ENCODE peak calls at places on chromosomes 11 and 22, in ten cellular contexts. One of them, this sample, is unnamed.

GRCh38 chr22:49446145-49446758 is 381.4 kb downstream of the BRD1 start:
- DNase-seq in spleen: no peak
- DNase-seq in Peyer's patch: peak
- DNase-seq in DND-41: no peak
- DNase-seq in GM06990: no peak
- DNase-seq in cardiac fibroblast: no peak
- DNase-seq in fibroblast of lung: no peak
- DNase-seq in AG09319: no peak
- DNase-seq in RWPE2: no peak
- DNase-seq in fibroblast of mammary gland: no peak
- DNase-seq in this sample: no peak

GRCh38 chr22:47678048-47678447 is 915.6 kb downstream of the TBC1D22A start:
- DNase-seq in cardiac fibroblast: no peak
- DNase-seq in Peyer's patch: no peak
- DNase-seq in fibroblast of lung: no peak
- DNase-seq in DND-41: no peak
- DNase-seq in AG09319: no peak
- DNase-seq in spleen: no peak
- DNase-seq in RWPE2: no peak
- DNase-seq in fibroblast of mammary gland: no peak
- DNase-seq in GM06990: no peak
- DNase-seq in this sample: no peak

GRCh38 chr11:2846056-2846455 is 39.5 kb downstream of the CDKN1C start:
- DNase-seq in cardiac fibroblast: no peak
- DNase-seq in AG09319: no peak
- DNase-seq in fibroblast of lung: no peak
- DNase-seq in spleen: no peak
- DNase-seq in GM06990: no peak
- DNase-seq in fibroblast of mammary gland: no peak
- DNase-seq in DND-41: no peak
- DNase-seq in Peyer's patch: no peak
- DNase-seq in RWPE2: no peak
- DNase-seq in this sample: no peak

GRCh38 chr11:71964641-71965040 is 34.1 kb upstream of the IL18BP start:
- DNase-seq in AG09319: no peak
- DNase-seq in Peyer's patch: no peak
- DNase-seq in DND-41: no peak
- DNase-seq in cardiac fibroblast: no peak
- DNase-seq in GM06990: no peak
- DNase-seq in RWPE2: no peak
- DNase-seq in fibroblast of lung: no peak
- DNase-seq in fibroblast of mammary gland: no peak
- DNase-seq in spleen: no peak
- DNase-seq in this sample: no peak

GRCh38 chr11:73894725-73895335 is 18.0 kb downstream of the PAAF1 start:
- DNase-seq in GM06990: no peak
- DNase-seq in fibroblast of mammary gland: peak
- DNase-seq in Peyer's patch: no peak
- DNase-seq in spleen: no peak
- DNase-seq in fibroblast of lung: peak
- DNase-seq in cardiac fibroblast: no peak
- DNase-seq in AG09319: no peak
- DNase-seq in RWPE2: no peak
- DNase-seq in DND-41: no peak
- DNase-seq in this sample: no peak

GRCh38 chr11:10902301-10902700 is 44.4 kb upstream of the ZBED5 start:
- DNase-seq in cardiac fibroblast: no peak
- DNase-seq in Peyer's patch: no peak
- DNase-seq in AG09319: no peak
- DNase-seq in RWPE2: no peak
- DNase-seq in DND-41: no peak
- DNase-seq in fibroblast of lung: peak
- DNase-seq in spleen: no peak
- DNase-seq in fibroblast of mammary gland: no peak
- DNase-seq in GM06990: no peak
- DNase-seq in this sample: no peak

GRCh38 chr11:24588075-24588474 is 91.2 kb downstream of the LUZP2 start:
- DNase-seq in GM06990: no peak
- DNase-seq in spleen: no peak
- DNase-seq in DND-41: no peak
- DNase-seq in fibroblast of mammary gland: peak
- DNase-seq in fibroblast of lung: peak
- DNase-seq in Peyer's patch: no peak
- DNase-seq in AG09319: no peak
- DNase-seq in cardiac fibroblast: peak
- DNase-seq in RWPE2: no peak
- DNase-seq in this sample: no peak

GRCh38 chr11:76008474-76008873 is 193.5 kb downstream of the UVRAG start:
- DNase-seq in GM06990: no peak
- DNase-seq in DND-41: no peak
- DNase-seq in fibroblast of lung: peak
- DNase-seq in fibroblast of mammary gland: peak
- DNase-seq in Peyer's patch: no peak
- DNase-seq in spleen: no peak
- DNase-seq in cardiac fibroblast: peak
- DNase-seq in AG09319: no peak
- DNase-seq in RWPE2: no peak
- DNase-seq in this sample: no peak

GRCh38 chr11:134742228-134742612 is 330.2 kb upstream of the B3GAT1 start:
- DNase-seq in spleen: peak
- DNase-seq in fibroblast of mammary gland: no peak
- DNase-seq in DND-41: peak
- DNase-seq in GM06990: no peak
- DNase-seq in AG09319: no peak
- DNase-seq in Peyer's patch: no peak
- DNase-seq in fibroblast of lung: peak
- DNase-seq in cardiac fibroblast: peak
- DNase-seq in RWPE2: peak
- DNase-seq in this sample: no peak

GRCh38 chr22:26891431-26891830 is 234.0 kb downstream of the MIAT start:
- DNase-seq in spleen: no peak
- DNase-seq in cardiac fibroblast: no peak
- DNase-seq in AG09319: no peak
- DNase-seq in GM06990: no peak
- DNase-seq in fibroblast of mammary gland: no peak
- DNase-seq in DND-41: no peak
- DNase-seq in fibroblast of lung: no peak
- DNase-seq in RWPE2: no peak
- DNase-seq in Peyer's patch: no peak
- DNase-seq in this sample: no peak

GRCh38 chr11:96152623-96153022 is 190.4 kb downstream of the MAML2 start:
- DNase-seq in DND-41: no peak
- DNase-seq in Peyer's patch: no peak
- DNase-seq in GM06990: no peak
- DNase-seq in AG09319: no peak
- DNase-seq in fibroblast of lung: no peak
- DNase-seq in fibroblast of mammary gland: no peak
- DNase-seq in spleen: no peak
- DNase-seq in cardiac fibroblast: no peak
- DNase-seq in RWPE2: no peak
- DNase-seq in this sample: no peak

GRCh38 chr11:116258821-116259220 is 514.0 kb downstream of the BUD13 start:
- DNase-seq in spleen: no peak
- DNase-seq in DND-41: no peak
- DNase-seq in GM06990: no peak
- DNase-seq in RWPE2: no peak
- DNase-seq in cardiac fibroblast: no peak
- DNase-seq in fibroblast of lung: no peak
- DNase-seq in fibroblast of mammary gland: no peak
- DNase-seq in AG09319: no peak
- DNase-seq in Peyer's patch: no peak
- DNase-seq in this sample: no peak

GRCh38 chr11:132142554-132142953 is 772.1 kb downstream of the NTM start:
- DNase-seq in fibroblast of lung: no peak
- DNase-seq in DND-41: no peak
- DNase-seq in RWPE2: no peak
- DNase-seq in AG09319: no peak
- DNase-seq in GM06990: no peak
- DNase-seq in Peyer's patch: no peak
- DNase-seq in cardiac fibroblast: no peak
- DNase-seq in fibroblast of mammary gland: no peak
- DNase-seq in spleen: no peak
- DNase-seq in this sample: no peak

GRCh38 chr11:132139181-132139580 is 768.8 kb downstream of the NTM start:
- DNase-seq in RWPE2: no peak
- DNase-seq in GM06990: no peak
- DNase-seq in Peyer's patch: no peak
- DNase-seq in cardiac fibroblast: no peak
- DNase-seq in fibroblast of lung: no peak
- DNase-seq in fibroblast of mammary gland: no peak
- DNase-seq in AG09319: no peak
- DNase-seq in DND-41: no peak
- DNase-seq in spleen: no peak
- DNase-seq in this sample: no peak

GRCh38 chr11:132140056-132140455 is 769.6 kb downstream of the NTM start:
- DNase-seq in Peyer's patch: no peak
- DNase-seq in fibroblast of lung: no peak
- DNase-seq in AG09319: no peak
- DNase-seq in GM06990: no peak
- DNase-seq in spleen: no peak
- DNase-seq in RWPE2: no peak
- DNase-seq in fibroblast of mammary gland: no peak
- DNase-seq in cardiac fibroblast: no peak
- DNase-seq in DND-41: no peak
- DNase-seq in this sample: no peak

GRCh38 chr11:132137981-132138313 is 767.5 kb downstream of the NTM start:
- DNase-seq in spleen: no peak
- DNase-seq in fibroblast of mammary gland: no peak
- DNase-seq in Peyer's patch: no peak
- DNase-seq in DND-41: no peak
- DNase-seq in AG09319: no peak
- DNase-seq in GM06990: no peak
- DNase-seq in cardiac fibroblast: no peak
- DNase-seq in fibroblast of lung: no peak
- DNase-seq in RWPE2: no peak
- DNase-seq in this sample: no peak

DNA sequence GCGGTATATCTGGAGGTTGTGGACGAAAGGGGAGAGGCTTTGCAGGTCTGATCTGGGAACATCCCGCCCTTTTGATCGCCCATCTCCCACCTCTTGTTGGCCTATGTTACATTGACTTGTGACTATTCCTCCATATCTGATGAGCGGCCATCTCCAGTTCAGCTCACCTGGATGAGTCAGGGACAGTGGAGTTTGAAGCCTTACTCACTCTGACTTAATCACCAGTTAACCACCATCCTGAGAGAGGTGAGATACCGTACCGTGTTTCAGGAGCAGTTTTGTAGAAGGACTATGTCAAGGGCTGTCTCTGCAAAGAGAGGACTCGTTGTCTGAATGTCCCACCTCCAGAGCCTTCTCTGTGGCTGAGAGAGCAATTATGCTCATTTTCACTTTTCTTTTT is 771.7 kb downstream of the NTM start:
- DNase-seq in spleen: no peak
- DNase-seq in fibroblast of lung: no peak
- DNase-seq in fibroblast of mammary gland: no peak
- DNase-seq in RWPE2: no peak
- DNase-seq in GM06990: no peak
- DNase-seq in Peyer's patch: no peak
- DNase-seq in DND-41: no peak
- DNase-seq in cardiac fibroblast: no peak
- DNase-seq in AG09319: no peak
- DNase-seq in this sample: no peak
- TF ChIP-seq CTCF in spleen: no peak
- TF ChIP-seq CTCF in fibroblast of lung: no peak
- TF ChIP-seq CTCF in fibroblast of mammary gland: no peak
- TF ChIP-seq CTCF in RWPE2: no peak
- TF ChIP-seq CTCF in GM06990: no peak
- TF ChIP-seq CTCF in Peyer's patch: no peak
- TF ChIP-seq CTCF in DND-41: no peak
- TF ChIP-seq CTCF in cardiac fibroblast: no peak
- TF ChIP-seq CTCF in AG09319: no peak
- TF ChIP-seq CTCF in this sample: no peak

GRCh38 chr22:32123657-32124056 is 35.4 kb downstream of the C22orf42 start:
- DNase-seq in cardiac fibroblast: no peak
- DNase-seq in AG09319: no peak
- DNase-seq in spleen: no peak
- DNase-seq in fibroblast of mammary gland: no peak
- DNase-seq in DND-41: no peak
- DNase-seq in fibroblast of lung: no peak
- DNase-seq in RWPE2: no peak
- DNase-seq in GM06990: no peak
- DNase-seq in Peyer's patch: no peak
- DNase-seq in this sample: no peak
- TF ChIP-seq CTCF in cardiac fibroblast: no peak
- TF ChIP-seq CTCF in AG09319: no peak
- TF ChIP-seq CTCF in spleen: no peak
- TF ChIP-seq CTCF in fibroblast of mammary gland: no peak
- TF ChIP-seq CTCF in DND-41: peak
- TF ChIP-seq CTCF in fibroblast of lung: no peak
- TF ChIP-seq CTCF in RWPE2: peak
- TF ChIP-seq CTCF in GM06990: peak
- TF ChIP-seq CTCF in Peyer's patch: no peak
- TF ChIP-seq CTCF in this sample: no peak

GRCh38 chr11:124875943-124876817 is 10.9 kb downstream of the ROBO3 start:
- DNase-seq in AG09319: peak
- DNase-seq in cardiac fibroblast: peak
- DNase-seq in fibroblast of mammary gland: peak
- DNase-seq in spleen: peak
- DNase-seq in Peyer's patch: peak
- DNase-seq in fibroblast of lung: peak
- DNase-seq in GM06990: peak
- DNase-seq in RWPE2: peak
- DNase-seq in DND-41: no peak
- DNase-seq in this sample: no peak
- TF ChIP-seq CTCF in AG09319: peak
- TF ChIP-seq CTCF in cardiac fibroblast: peak
- TF ChIP-seq CTCF in fibroblast of mammary gland: peak
- TF ChIP-seq CTCF in spleen: peak
- TF ChIP-seq CTCF in Peyer's patch: no peak
- TF ChIP-seq CTCF in fibroblast of lung: peak
- TF ChIP-seq CTCF in GM06990: peak
- TF ChIP-seq CTCF in RWPE2: peak
- TF ChIP-seq CTCF in DND-41: no peak
- TF ChIP-seq CTCF in this sample: peak

GRCh38 chr22:46073683-46074504 is 76.4 kb upstream of the PPARA start:
- DNase-seq in fibroblast of lung: no peak
- DNase-seq in spleen: peak
- DNase-seq in GM06990: no peak
- DNase-seq in fibroblast of mammary gland: peak
- DNase-seq in AG09319: no peak
- DNase-seq in DND-41: peak
- DNase-seq in RWPE2: peak
- DNase-seq in Peyer's patch: peak
- DNase-seq in cardiac fibroblast: peak
- DNase-seq in this sample: peak
- TF ChIP-seq CTCF in fibroblast of lung: no peak
- TF ChIP-seq CTCF in spleen: no peak
- TF ChIP-seq CTCF in GM06990: no peak
- TF ChIP-seq CTCF in fibroblast of mammary gland: no peak
- TF ChIP-seq CTCF in AG09319: no peak
- TF ChIP-seq CTCF in DND-41: no peak
- TF ChIP-seq CTCF in RWPE2: no peak
- TF ChIP-seq CTCF in Peyer's patch: no peak
- TF ChIP-seq CTCF in cardiac fibroblast: no peak
- TF ChIP-seq CTCF in this sample: no peak

GRCh38 chr11:118263694-118264567 is at the start of gene MPZL2:
- DNase-seq in fibroblast of mammary gland: no peak
- DNase-seq in Peyer's patch: peak
- DNase-seq in RWPE2: peak
- DNase-seq in cardiac fibroblast: no peak
- DNase-seq in fibroblast of lung: no peak
- DNase-seq in AG09319: no peak
- DNase-seq in spleen: peak
- DNase-seq in DND-41: no peak
- DNase-seq in GM06990: no peak
- DNase-seq in this sample: no peak
- TF ChIP-seq CTCF in fibroblast of mammary gland: no peak
- TF ChIP-seq CTCF in Peyer's patch: no peak
- TF ChIP-seq CTCF in RWPE2: peak
- TF ChIP-seq CTCF in cardiac fibroblast: no peak
- TF ChIP-seq CTCF in fibroblast of lung: no peak
- TF ChIP-seq CTCF in AG09319: no peak
- TF ChIP-seq CTCF in spleen: no peak
- TF ChIP-seq CTCF in DND-41: no peak
- TF ChIP-seq CTCF in GM06990: no peak
- TF ChIP-seq CTCF in this sample: no peak

This sample was measured in chondrocyte.